ENCODE peak calls at places on chromosomes 6 and 20, in ten cellular contexts. One of them, this sample, is unnamed.

GRCh38 chr6:76942203-76942971 is 520.9 kb downstream of the HTR1B start:
- DNase-seq in activated CD4-positive, alpha-beta T cell treated with anti-CD3 and anti-CD28 coated beads for 48 hours: no peak
- DNase-seq in naive thymus-derived CD8-positive, alpha-beta T cell: no peak
- DNase-seq in brain microvascular endothelial cell: peak; percentile 16
- DNase-seq in NCI-H2171 treated with DMSO at 0.1 percent for 48 hours: no peak
- DNase-seq in IMR-90: no peak
- DNase-seq in T-cell: no peak
- DNase-seq in glutamatergic neuron: no peak
- DNase-seq in natural killer cell: no peak
- DNase-seq in nephron progenitor cell: no peak
- DNase-seq in this sample: no peak

GRCh38 chr20:53738039-53738944 is 144.7 kb upstream of the ZNF217 start:
- DNase-seq in activated CD4-positive, alpha-beta T cell treated with anti-CD3 and anti-CD28 coated beads for 48 hours: no peak
- DNase-seq in naive thymus-derived CD8-positive, alpha-beta T cell: no peak
- DNase-seq in brain microvascular endothelial cell: peak; percentile 57
- DNase-seq in NCI-H2171 treated with DMSO at 0.1 percent for 48 hours: peak; percentile 98
- DNase-seq in IMR-90: peak; percentile 90
- DNase-seq in T-cell: no peak
- DNase-seq in glutamatergic neuron: peak; percentile 68
- DNase-seq in natural killer cell: no peak
- DNase-seq in nephron progenitor cell: peak; percentile 73
- DNase-seq in this sample: peak; percentile 89

GRCh38 chr6:129575378-129576118 is 134.4 kb downstream of the ARHGAP18 start:
- DNase-seq in activated CD4-positive, alpha-beta T cell treated with anti-CD3 and anti-CD28 coated beads for 48 hours: no peak
- DNase-seq in naive thymus-derived CD8-positive, alpha-beta T cell: no peak
- DNase-seq in brain microvascular endothelial cell: peak; percentile 65
- DNase-seq in NCI-H2171 treated with DMSO at 0.1 percent for 48 hours: peak; percentile 21
- DNase-seq in IMR-90: peak; percentile 72
- DNase-seq in T-cell: no peak
- DNase-seq in glutamatergic neuron: no peak
- DNase-seq in natural killer cell: no peak
- DNase-seq in nephron progenitor cell: peak; percentile 7
- DNase-seq in this sample: peak; percentile 45

GRCh38 chr20:59043698-59044097 is 1.1 kb upstream of the PRELID3B start:
- DNase-seq in activated CD4-positive, alpha-beta T cell treated with anti-CD3 and anti-CD28 coated beads for 48 hours: peak; percentile 29
- DNase-seq in naive thymus-derived CD8-positive, alpha-beta T cell: no peak
- DNase-seq in brain microvascular endothelial cell: no peak
- DNase-seq in NCI-H2171 treated with DMSO at 0.1 percent for 48 hours: no peak
- DNase-seq in IMR-90: no peak
- DNase-seq in T-cell: no peak
- DNase-seq in glutamatergic neuron: no peak
- DNase-seq in natural killer cell: no peak
- DNase-seq in nephron progenitor cell: no peak
- DNase-seq in this sample: peak; percentile 60

GRCh38 chr20:35467339-35468224 is 12.2 kb downstream of the CEP250 start:
- DNase-seq in activated CD4-positive, alpha-beta T cell treated with anti-CD3 and anti-CD28 coated beads for 48 hours: no peak
- DNase-seq in naive thymus-derived CD8-positive, alpha-beta T cell: no peak
- DNase-seq in brain microvascular endothelial cell: peak; percentile 2
- DNase-seq in NCI-H2171 treated with DMSO at 0.1 percent for 48 hours: no peak
- DNase-seq in IMR-90: peak; percentile 64
- DNase-seq in T-cell: no peak
- DNase-seq in glutamatergic neuron: no peak
- DNase-seq in natural killer cell: no peak
- DNase-seq in nephron progenitor cell: peak; percentile 68
- DNase-seq in this sample: no peak

GRCh38 chr6:164396071-164397047 is 913.0 kb downstream of the C6orf118 start:
- DNase-seq in activated CD4-positive, alpha-beta T cell treated with anti-CD3 and anti-CD28 coated beads for 48 hours: no peak
- DNase-seq in naive thymus-derived CD8-positive, alpha-beta T cell: no peak
- DNase-seq in brain microvascular endothelial cell: no peak
- DNase-seq in NCI-H2171 treated with DMSO at 0.1 percent for 48 hours: no peak
- DNase-seq in IMR-90: no peak
- DNase-seq in T-cell: no peak
- DNase-seq in glutamatergic neuron: no peak
- DNase-seq in natural killer cell: no peak
- DNase-seq in nephron progenitor cell: no peak
- DNase-seq in this sample: no peak

GRCh38 chr20:39282619-39283092 is 320.5 kb downstream of the DHX35 start:
- DNase-seq in activated CD4-positive, alpha-beta T cell treated with anti-CD3 and anti-CD28 coated beads for 48 hours: no peak
- DNase-seq in naive thymus-derived CD8-positive, alpha-beta T cell: no peak
- DNase-seq in brain microvascular endothelial cell: no peak
- DNase-seq in NCI-H2171 treated with DMSO at 0.1 percent for 48 hours: peak; percentile 31
- DNase-seq in IMR-90: no peak
- DNase-seq in T-cell: no peak
- DNase-seq in glutamatergic neuron: no peak
- DNase-seq in natural killer cell: no peak
- DNase-seq in nephron progenitor cell: peak; percentile 23
- DNase-seq in this sample: no peak

GRCh38 chr6:4615891-4616290 is 160.3 kb upstream of the CDYL start:
- DNase-seq in activated CD4-positive, alpha-beta T cell treated with anti-CD3 and anti-CD28 coated beads for 48 hours: no peak
- DNase-seq in naive thymus-derived CD8-positive, alpha-beta T cell: no peak
- DNase-seq in brain microvascular endothelial cell: no peak
- DNase-seq in NCI-H2171 treated with DMSO at 0.1 percent for 48 hours: no peak
- DNase-seq in IMR-90: peak; percentile 57
- DNase-seq in T-cell: no peak
- DNase-seq in glutamatergic neuron: peak; percentile 47
- DNase-seq in natural killer cell: no peak
- DNase-seq in nephron progenitor cell: no peak
- DNase-seq in this sample: no peak

GRCh38 chr6:161166176-161166575 is 107.7 kb downstream of the AGPAT4 start:
- DNase-seq in activated CD4-positive, alpha-beta T cell treated with anti-CD3 and anti-CD28 coated beads for 48 hours: no peak
- DNase-seq in naive thymus-derived CD8-positive, alpha-beta T cell: no peak
- DNase-seq in brain microvascular endothelial cell: no peak
- DNase-seq in NCI-H2171 treated with DMSO at 0.1 percent for 48 hours: no peak
- DNase-seq in IMR-90: no peak
- DNase-seq in T-cell: no peak
- DNase-seq in glutamatergic neuron: no peak
- DNase-seq in natural killer cell: no peak
- DNase-seq in nephron progenitor cell: no peak
- DNase-seq in this sample: no peak

GRCh38 chr6:128437685-128438084 is 82.7 kb downstream of the PTPRK start:
- DNase-seq in activated CD4-positive, alpha-beta T cell treated with anti-CD3 and anti-CD28 coated beads for 48 hours: no peak
- DNase-seq in naive thymus-derived CD8-positive, alpha-beta T cell: no peak
- DNase-seq in brain microvascular endothelial cell: no peak
- DNase-seq in NCI-H2171 treated with DMSO at 0.1 percent for 48 hours: no peak
- DNase-seq in IMR-90: no peak
- DNase-seq in T-cell: no peak
- DNase-seq in glutamatergic neuron: no peak
- DNase-seq in natural killer cell: no peak
- DNase-seq in nephron progenitor cell: no peak
- DNase-seq in this sample: no peak

GRCh38 chr6:97025088-97025487 is 100.6 kb downstream of the KLHL32 start:
- DNase-seq in activated CD4-positive, alpha-beta T cell treated with anti-CD3 and anti-CD28 coated beads for 48 hours: no peak
- DNase-seq in naive thymus-derived CD8-positive, alpha-beta T cell: no peak
- DNase-seq in brain microvascular endothelial cell: no peak
- DNase-seq in NCI-H2171 treated with DMSO at 0.1 percent for 48 hours: no peak
- DNase-seq in IMR-90: no peak
- DNase-seq in T-cell: no peak
- DNase-seq in glutamatergic neuron: no peak
- DNase-seq in natural killer cell: no peak
- DNase-seq in nephron progenitor cell: no peak
- DNase-seq in this sample: no peak

GRCh38 chr6:147820520-147820919 is 312.0 kb downstream of the SAMD5 start:
- DNase-seq in activated CD4-positive, alpha-beta T cell treated with anti-CD3 and anti-CD28 coated beads for 48 hours: no peak
- DNase-seq in naive thymus-derived CD8-positive, alpha-beta T cell: no peak
- DNase-seq in brain microvascular endothelial cell: no peak
- DNase-seq in NCI-H2171 treated with DMSO at 0.1 percent for 48 hours: no peak
- DNase-seq in IMR-90: no peak
- DNase-seq in T-cell: no peak
- DNase-seq in glutamatergic neuron: no peak
- DNase-seq in natural killer cell: no peak
- DNase-seq in nephron progenitor cell: no peak
- DNase-seq in this sample: no peak

GRCh38 chr6:15948930-15949900 is 179.7 kb upstream of the MYLIP start:
- DNase-seq in activated CD4-positive, alpha-beta T cell treated with anti-CD3 and anti-CD28 coated beads for 48 hours: no peak
- DNase-seq in naive thymus-derived CD8-positive, alpha-beta T cell: no peak
- DNase-seq in brain microvascular endothelial cell: peak; percentile 2
- DNase-seq in NCI-H2171 treated with DMSO at 0.1 percent for 48 hours: peak; percentile 99
- DNase-seq in IMR-90: no peak
- DNase-seq in T-cell: no peak
- DNase-seq in glutamatergic neuron: no peak
- DNase-seq in natural killer cell: no peak
- DNase-seq in nephron progenitor cell: peak; percentile 41
- DNase-seq in this sample: no peak

GRCh38 chr20:14569631-14570030 is 232.2 kb upstream of the FLRT3 start:
- DNase-seq in activated CD4-positive, alpha-beta T cell treated with anti-CD3 and anti-CD28 coated beads for 48 hours: no peak
- DNase-seq in naive thymus-derived CD8-positive, alpha-beta T cell: no peak
- DNase-seq in brain microvascular endothelial cell: no peak
- DNase-seq in NCI-H2171 treated with DMSO at 0.1 percent for 48 hours: no peak
- DNase-seq in IMR-90: no peak
- DNase-seq in T-cell: no peak
- DNase-seq in glutamatergic neuron: no peak
- DNase-seq in natural killer cell: no peak
- DNase-seq in nephron progenitor cell: no peak
- DNase-seq in this sample: peak; percentile 6

GRCh38 chr6:143262859-143263258 is 187.6 kb downstream of the ADAT2 start:
- DNase-seq in activated CD4-positive, alpha-beta T cell treated with anti-CD3 and anti-CD28 coated beads for 48 hours: no peak
- DNase-seq in naive thymus-derived CD8-positive, alpha-beta T cell: no peak
- DNase-seq in brain microvascular endothelial cell: no peak
- DNase-seq in NCI-H2171 treated with DMSO at 0.1 percent for 48 hours: no peak
- DNase-seq in IMR-90: no peak
- DNase-seq in T-cell: no peak
- DNase-seq in glutamatergic neuron: no peak
- DNase-seq in natural killer cell: no peak
- DNase-seq in nephron progenitor cell: no peak
- DNase-seq in this sample: no peak

GRCh38 chr6:73738367-73739028 is 42.5 kb downstream of the CD109 start:
- DNase-seq in activated CD4-positive, alpha-beta T cell treated with anti-CD3 and anti-CD28 coated beads for 48 hours: no peak
- DNase-seq in naive thymus-derived CD8-positive, alpha-beta T cell: no peak
- DNase-seq in brain microvascular endothelial cell: no peak
- DNase-seq in NCI-H2171 treated with DMSO at 0.1 percent for 48 hours: no peak
- DNase-seq in IMR-90: no peak
- DNase-seq in T-cell: no peak
- DNase-seq in glutamatergic neuron: no peak
- DNase-seq in natural killer cell: no peak
- DNase-seq in nephron progenitor cell: no peak
- DNase-seq in this sample: no peak

GRCh38 chr6:22126910-22127309 is 169.9 kb downstream of the PRL start:
- DNase-seq in activated CD4-positive, alpha-beta T cell treated with anti-CD3 and anti-CD28 coated beads for 48 hours: no peak
- DNase-seq in naive thymus-derived CD8-positive, alpha-beta T cell: no peak
- DNase-seq in brain microvascular endothelial cell: no peak
- DNase-seq in NCI-H2171 treated with DMSO at 0.1 percent for 48 hours: no peak
- DNase-seq in IMR-90: no peak
- DNase-seq in T-cell: no peak
- DNase-seq in glutamatergic neuron: no peak
- DNase-seq in natural killer cell: no peak
- DNase-seq in nephron progenitor cell: no peak
- DNase-seq in this sample: no peak

GRCh38 chr6:24229694-24230093 is 103.7 kb downstream of the NRSN1 start:
- DNase-seq in activated CD4-positive, alpha-beta T cell treated with anti-CD3 and anti-CD28 coated beads for 48 hours: no peak
- DNase-seq in naive thymus-derived CD8-positive, alpha-beta T cell: no peak
- DNase-seq in brain microvascular endothelial cell: no peak
- DNase-seq in NCI-H2171 treated with DMSO at 0.1 percent for 48 hours: no peak
- DNase-seq in IMR-90: no peak
- DNase-seq in T-cell: no peak
- DNase-seq in glutamatergic neuron: no peak
- DNase-seq in natural killer cell: no peak
- DNase-seq in nephron progenitor cell: no peak
- DNase-seq in this sample: no peak

GRCh38 chr6:20483902-20484497 is 50.3 kb upstream of the CDKAL1 start:
- DNase-seq in activated CD4-positive, alpha-beta T cell treated with anti-CD3 and anti-CD28 coated beads for 48 hours: no peak
- DNase-seq in naive thymus-derived CD8-positive, alpha-beta T cell: no peak
- DNase-seq in brain microvascular endothelial cell: no peak
- DNase-seq in NCI-H2171 treated with DMSO at 0.1 percent for 48 hours: no peak
- DNase-seq in IMR-90: no peak
- DNase-seq in T-cell: no peak
- DNase-seq in glutamatergic neuron: no peak
- DNase-seq in natural killer cell: no peak
- DNase-seq in nephron progenitor cell: no peak
- DNase-seq in this sample: no peak

GRCh38 chr6:44650495-44650894 is 263.0 kb downstream of the CDC5L start:
- DNase-seq in activated CD4-positive, alpha-beta T cell treated with anti-CD3 and anti-CD28 coated beads for 48 hours: no peak
- DNase-seq in naive thymus-derived CD8-positive, alpha-beta T cell: no peak
- DNase-seq in brain microvascular endothelial cell: no peak
- DNase-seq in NCI-H2171 treated with DMSO at 0.1 percent for 48 hours: no peak
- DNase-seq in IMR-90: no peak
- DNase-seq in T-cell: no peak
- DNase-seq in glutamatergic neuron: no peak
- DNase-seq in natural killer cell: no peak
- DNase-seq in nephron progenitor cell: no peak
- DNase-seq in this sample: no peak